ENCODE peak calls at places on chromosomes 1 and 21, in six cellular contexts. D is IMR-90, F is neuronal stem cell, V is H9, U is H1, M is mesenchymal stem cell. C is an unnamed sample.

GRCh38 chr1:50981741-50982140 is 11.7 kb downstream of the CDKN2C start:
- DNase-seq in D (no peak), F (no peak), V (no peak), U (no peak), M (no peak), C (no peak)

GRCh38 chr1:230292739-230293720 is 133.1 kb downstream of the PGBD5 start:
- DNase-seq in D (no peak), F (no peak), V (no peak), U (no peak), M (no peak), C (no peak)

GRCh38 chr21:44878053-44878982 is 4.8 kb upstream of the PTTG1IP start:
- DNase-seq in D (peak), F (no peak), V (no peak), U (no peak), M (peak), C (no peak)

GRCh38 chr1:39129514-39129913 is 75.0 kb upstream of the MACF1 start:
- DNase-seq in D (peak), F (no peak), V (no peak), U (no peak), M (peak), C (peak)

GRCh38 chr1:109838838-109839240 is 71.8 kb upstream of the CSF1 start:
- DNase-seq in D (peak), F (no peak), V (no peak), U (no peak), M (peak), C (no peak)

GRCh38 chr1:206471415-206471801 is 1.1 kb downstream of the IKBKE start:
- DNase-seq in D (no peak), F (no peak), V (no peak), U (no peak), M (peak), C (peak)

GRCh38 chr1:67642694-67643093 is 42.3 kb upstream of the GADD45A start:
- DNase-seq in D (no peak), F (peak), V (no peak), U (no peak), M (no peak), C (no peak)

GRCh38 chr1:210499956-210500355 is 171.3 kb downstream of the HHAT start:
- DNase-seq in D (peak), F (no peak), V (no peak), U (no peak), M (no peak), C (no peak)

GRCh38 chr1:29264773-29265389 is 28.6 kb downstream of the PTPRU start:
- DNase-seq in D (peak), F (no peak), V (no peak), U (no peak), M (peak), C (no peak)

GRCh38 chr21:36567216-36567917 is 87.4 kb upstream of the CLDN14 start:
- DNase-seq in D (no peak), F (no peak), V (no peak), U (no peak), M (no peak), C (no peak)

GRCh38 chr1:53137729-53138128 is 4.7 kb downstream of the SLC1A7 start:
- DNase-seq in D (no peak), F (no peak), V (no peak), U (no peak), M (no peak), C (peak)

GRCh38 chr1:153954826-153955225 is 3.6 kb downstream of the CRTC2 start:
- DNase-seq in D (no peak), F (no peak), V (no peak), U (no peak), M (no peak), C (no peak)

GRCh38 chr1:153946622-153947246 is at the start of gene DENND4B:
- DNase-seq in D (peak), F (peak), V (peak), U (no peak), M (peak), C (peak)

GRCh38 chr1:153953859-153954365 is 4.5 kb downstream of the CRTC2 start:
- DNase-seq in D (no peak), F (no peak), V (no peak), U (no peak), M (no peak), C (no peak)

GRCh38 chr1:153951183-153951582 is 4.7 kb upstream of the DENND4B start:
- DNase-seq in D (no peak), F (no peak), V (no peak), U (no peak), M (no peak), C (no peak)

DNA sequence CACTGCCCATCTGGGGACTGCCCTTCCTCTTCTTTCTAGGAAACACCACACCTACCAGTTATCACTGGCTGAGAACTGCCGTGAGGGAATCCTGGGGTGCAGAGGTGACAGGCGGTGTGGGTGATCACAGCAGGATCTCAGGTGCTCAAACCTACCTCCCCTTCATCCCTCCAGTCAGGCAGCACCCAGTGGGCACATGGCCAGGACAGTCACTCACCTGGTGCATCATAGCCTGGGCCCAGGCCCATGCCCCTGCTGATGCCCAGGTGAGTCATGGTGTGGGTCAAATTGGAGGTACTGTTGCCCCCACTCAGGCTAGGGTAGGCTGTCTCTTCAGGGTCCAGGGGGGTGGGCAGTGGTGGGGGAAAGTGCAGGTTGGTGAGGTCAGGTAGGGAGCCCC is 5.3 kb upstream of the DENND4B start:
- DNase-seq in D (no peak), F (no peak), V (no peak), U (no peak), M (no peak), C (no peak)
- H3K9ac ChIP-seq in D (no peak), F (peak), V (no peak), U (no peak), M (no peak), C (no peak)

DNA sequence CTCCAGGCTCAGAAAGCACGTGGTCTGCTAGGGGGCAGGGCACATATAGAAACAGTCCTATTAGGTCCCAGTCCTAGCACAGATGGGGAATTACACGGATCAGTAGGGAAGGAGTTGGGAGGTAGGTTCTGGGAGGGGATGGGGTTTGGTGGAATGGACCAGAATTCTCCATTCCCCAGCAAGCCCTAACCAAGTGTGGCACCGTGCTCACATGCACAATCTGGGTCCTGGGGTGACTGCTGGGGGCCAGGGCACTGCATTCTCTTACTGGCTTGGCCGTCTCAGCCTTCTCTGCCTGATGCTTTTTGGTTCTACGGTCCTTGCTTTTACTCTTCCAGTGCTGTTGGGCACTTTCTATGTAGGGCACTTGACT is 53.9 kb downstream of the NENF start:
- DNase-seq in D (no peak), F (no peak), V (no peak), U (no peak), M (no peak), C (no peak)
- H2BK5ac ChIP-seq in D (no peak), F (no peak), V (no peak), U (peak), M (no peak), C (no peak)

DNA sequence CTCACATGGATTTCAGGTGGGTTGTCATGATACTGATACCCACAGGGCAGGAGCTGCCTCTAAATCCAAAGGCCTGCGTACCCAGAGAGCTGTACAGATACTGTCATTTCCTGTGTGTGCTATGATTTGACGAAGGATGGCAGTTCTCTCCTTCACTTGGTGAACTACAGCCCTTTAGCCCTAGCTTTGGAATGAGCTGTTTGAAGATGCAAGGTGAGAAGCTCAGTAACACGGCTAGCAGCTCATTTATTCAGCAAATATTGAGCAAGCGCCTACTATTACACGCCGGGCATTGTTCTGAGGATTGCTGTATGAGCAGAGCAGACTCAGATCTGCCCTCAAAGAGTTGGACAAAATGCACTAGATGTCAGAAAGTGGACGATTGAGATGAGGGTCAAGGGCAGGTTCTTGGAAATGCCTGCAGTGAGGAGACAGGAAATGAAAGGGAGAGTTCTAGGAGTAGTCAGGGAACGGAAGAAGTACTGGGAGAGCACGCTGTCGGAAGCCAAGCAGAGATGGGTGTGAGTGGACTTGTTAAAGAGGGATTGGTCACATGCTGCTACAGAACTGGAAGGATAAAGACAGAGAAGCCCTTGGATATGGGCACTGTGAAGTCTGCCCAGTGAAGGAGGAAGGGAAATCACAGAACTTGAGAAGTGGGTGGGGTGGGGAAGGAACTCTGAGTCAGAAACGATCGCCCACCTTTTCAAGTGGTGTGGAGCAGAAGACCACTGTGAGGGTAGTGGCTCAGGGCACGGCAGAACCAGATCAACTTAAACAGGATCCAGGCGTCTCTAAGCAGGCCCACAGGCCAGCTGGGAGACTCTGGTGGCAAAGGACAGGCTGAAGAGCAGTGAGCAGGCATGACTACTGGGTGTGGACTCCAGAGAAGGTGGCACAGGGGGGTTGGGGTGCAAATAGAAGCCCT is 7.1 kb downstream of the PTGFRN start:
- DNase-seq in D (no peak), F (no peak), V (no peak), U (no peak), M (no peak), C (no peak)
- H2BK15ac ChIP-seq in D (no peak), F (no peak), V (no peak), U (no peak), M (no peak), C (no peak)

GRCh38 chr1:48027533-48027835 is 30.3 kb upstream of the TRABD2B start:
- DNase-seq in D (no peak), F (no peak), V (no peak), U (no peak), M (no peak), C (peak)

GRCh38 chr1:48026701-48027532 is 29.7 kb upstream of the TRABD2B start:
- DNase-seq in D (no peak), F (no peak), V (no peak), U (no peak), M (no peak), C (peak)

GRCh38 chr1:48028218-48028804 is 31.1 kb upstream of the TRABD2B start:
- DNase-seq in D (no peak), F (no peak), V (no peak), U (no peak), M (no peak), C (no peak)

GRCh38 chr1:48025076-48025475 is 27.9 kb upstream of the TRABD2B start:
- DNase-seq in D (no peak), F (peak), V (no peak), U (no peak), M (no peak), C (peak)

DNA sequence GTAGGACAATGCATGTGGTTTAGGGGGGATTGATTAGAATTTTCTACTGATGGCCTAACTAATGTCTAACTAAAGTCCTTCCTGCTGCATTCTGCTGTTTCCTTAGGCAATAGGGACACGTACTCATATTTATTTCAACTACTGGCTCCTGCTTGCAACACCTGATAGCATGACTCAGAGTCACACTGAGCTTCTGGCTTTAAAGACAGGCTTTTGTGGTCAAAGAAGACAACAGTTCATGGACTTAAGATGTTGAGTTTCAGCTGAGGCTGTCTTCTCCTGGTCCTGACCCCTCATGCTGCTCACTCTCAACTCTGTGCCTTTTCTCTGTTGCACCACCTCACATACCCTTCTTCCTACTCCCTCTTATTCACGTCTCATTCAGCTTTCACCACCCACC is 29.1 kb upstream of the TRABD2B start:
- DNase-seq in D (peak), F (no peak), V (no peak), U (no peak), M (peak), C (peak)
- H3K9ac ChIP-seq in D (no peak), F (no peak), V (no peak), U (no peak), M (peak), C (no peak)

DNA sequence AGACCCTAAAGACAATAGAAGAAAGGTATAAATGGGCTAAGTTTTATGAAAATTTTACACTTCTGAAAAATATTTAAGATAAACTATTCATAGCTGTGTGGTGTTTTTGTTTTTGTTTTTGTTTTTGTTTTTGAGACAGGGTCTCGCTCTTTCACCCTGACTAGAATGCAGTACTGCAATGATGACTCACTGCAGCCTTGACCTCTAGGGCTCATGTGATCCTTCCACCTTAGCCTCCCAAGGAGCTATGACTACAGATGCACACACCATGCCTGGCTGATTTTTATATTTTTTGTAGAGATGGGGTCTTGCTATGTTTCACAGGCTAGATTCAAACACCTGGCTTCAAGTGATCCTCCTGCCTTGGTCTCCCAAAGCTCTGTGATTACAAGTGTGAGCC is 66.6 kb downstream of the PUM1 start:
- DNase-seq in D (no peak), F (no peak), V (no peak), U (no peak), M (no peak), C (peak)
- H2BK5ac ChIP-seq in D (no peak), F (no peak), V (no peak), U (no peak), M (no peak), C (no peak)

GRCh38 chr1:196030455-196030854 is 577.8 kb downstream of the KCNT2 start:
- DNase-seq in D (no peak), F (no peak), V (no peak), U (no peak), M (no peak), C (no peak)

GRCh38 chr1:196029410-196029809 is 578.8 kb downstream of the KCNT2 start:
- DNase-seq in D (no peak), F (no peak), V (no peak), U (no peak), M (no peak), C (no peak)

GRCh38 chr1:196027127-196027526 is 581.1 kb downstream of the KCNT2 start:
- DNase-seq in D (no peak), F (no peak), V (no peak), U (no peak), M (no peak), C (no peak)
- H2BK15ac ChIP-seq in D (no peak), F (no peak), V (no peak), U (no peak), M (no peak), C (no peak)

GRCh38 chr1:21536223-21536622 is 27.0 kb downstream of the ALPL start:
- DNase-seq in D (peak), F (no peak), V (no peak), U (no peak), M (no peak), C (no peak)

GRCh38 chr1:21541330-21541729 is 32.1 kb downstream of the ALPL start:
- DNase-seq in D (no peak), F (no peak), V (no peak), U (no peak), M (no peak), C (no peak)

GRCh38 chr1:21537511-21537931 is 28.3 kb downstream of the ALPL start:
- DNase-seq in D (no peak), F (no peak), V (no peak), U (no peak), M (no peak), C (no peak)

GRCh38 chr1:21539933-21540332 is 30.7 kb downstream of the ALPL start:
- DNase-seq in D (no peak), F (no peak), V (peak), U (no peak), M (peak), C (peak)

DNA sequence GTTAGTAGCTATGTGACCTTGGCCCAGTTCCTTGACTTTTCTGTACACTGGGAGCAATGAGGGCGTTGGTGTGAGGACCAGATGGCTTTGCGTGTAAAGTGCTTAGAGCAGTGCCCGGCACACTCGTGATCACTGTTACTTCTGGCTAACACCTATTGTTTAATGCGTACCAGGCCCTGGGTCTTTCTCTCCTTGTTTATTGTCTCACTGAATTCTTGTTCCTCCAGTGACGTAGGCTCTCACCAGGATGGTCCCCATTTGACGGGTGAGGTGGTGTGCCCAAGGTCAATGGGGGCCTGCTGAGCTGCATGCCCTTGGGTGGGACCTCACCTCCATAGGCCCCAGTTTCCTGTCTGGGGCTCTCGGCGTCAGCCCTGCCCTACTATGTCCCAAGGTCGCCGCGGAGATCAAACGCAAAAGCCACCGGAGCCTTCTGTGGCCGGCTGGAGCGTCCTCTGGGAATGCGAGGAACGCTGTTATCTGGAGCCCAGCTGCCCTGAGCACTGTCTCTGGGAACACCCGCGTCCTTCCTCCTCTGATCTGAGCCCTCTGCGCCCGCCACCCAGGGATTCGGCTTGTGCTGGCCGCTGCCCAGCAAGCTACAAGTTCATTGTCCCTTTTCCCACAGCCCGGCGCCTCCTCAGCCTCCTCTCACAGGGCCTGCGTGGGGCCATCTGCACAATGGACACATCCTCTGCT is 28.9 kb downstream of the ALPL start:
- DNase-seq in D (no peak), F (no peak), V (no peak), U (no peak), M (no peak), C (peak)
- H3K9ac ChIP-seq in D (no peak), F (no peak), V (no peak), U (no peak), M (peak), C (no peak)

DNA sequence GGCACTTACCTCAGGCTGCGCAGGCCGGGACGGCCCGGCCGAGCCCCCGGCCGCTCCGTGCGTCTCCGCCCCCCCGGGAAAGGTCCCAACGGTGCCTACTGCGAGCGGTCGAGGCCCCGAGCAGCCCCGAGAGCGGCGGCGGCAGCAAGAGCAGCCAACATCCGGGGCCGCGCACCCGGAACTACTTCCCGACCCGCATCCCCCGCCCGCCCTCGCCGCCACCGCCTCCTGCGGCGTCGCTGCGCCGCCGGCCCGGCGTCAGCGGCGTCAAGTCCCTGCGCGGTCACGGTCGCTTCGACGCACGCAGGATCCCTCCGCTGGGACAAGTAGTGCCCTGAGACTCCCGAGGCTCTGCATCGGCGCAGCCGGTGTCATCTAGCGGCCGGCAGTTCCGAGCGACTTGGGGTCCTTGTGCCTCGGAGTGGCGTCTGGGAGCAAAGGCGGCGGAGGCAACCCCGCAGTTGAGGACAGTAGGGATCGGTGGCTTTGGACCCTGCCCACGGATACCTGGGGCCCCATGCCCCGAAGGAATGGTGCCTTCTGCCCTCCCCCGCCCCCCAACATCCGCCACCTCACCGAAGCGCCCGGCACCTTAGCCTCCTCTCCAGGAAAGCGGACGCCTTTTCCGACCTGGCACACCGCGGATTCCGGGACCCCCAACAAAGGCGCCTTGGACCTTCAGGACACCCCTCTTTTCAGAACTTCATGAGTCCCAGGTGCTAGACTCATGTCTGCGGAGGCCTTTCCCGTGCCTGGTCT is at the start of gene FOXJ3:
- DNase-seq in D (peak), F (peak), V (peak), U (peak), M (peak), C (peak)
- H2BK5ac ChIP-seq in D (peak), F (peak), V (no peak), U (peak), M (peak), C (peak)

GRCh38 chr21:29904359-29905282 is 35.2 kb downstream of the GRIK1 start:
- DNase-seq in D (no peak), F (no peak), V (peak), U (no peak), M (no peak), C (peak)
- H2BK15ac ChIP-seq in D (no peak), F (no peak), V (no peak), U (no peak), M (no peak), C (no peak)

GRCh38 chr21:25790122-25790951 is 55.6 kb downstream of the GABPA start:
- DNase-seq in D (peak), F (peak), V (no peak), U (no peak), M (peak), C (peak)
- H3K9ac ChIP-seq in D (peak), F (no peak), V (no peak), U (no peak), M (peak), C (no peak)

C was measured in mesendoderm.